ENCODE peak calls at places on chromosomes 1 and 21, in ten cellular contexts. D is ovary, Y is BE2C, E is tibial artery, M is upper lobe of right lung, Z is IMR-90, W is mucosa of descending colon, X is endothelial cell of umbilical vein, F is stomach, U is heart right ventricle. H is an unnamed sample. For H3K36me3, the result is how much of the 10 kb centered on the place peaks cover.

GRCh38 chr1:151811181-151811580 is 6.0 kb upstream of the LINGO4 start:
- DNase-seq in F (no peak), U (no peak), X (no peak), Z (peak), W (no peak), M (peak), Y (no peak), D (no peak), E (no peak), H (no peak)

GRCh38 chr1:27583479-27583878 is 20.5 kb downstream of the AHDC1 start:
- DNase-seq in Z (no peak), M (no peak), X (no peak), F (no peak), Y (no peak), D (no peak), E (no peak), U (no peak), W (no peak), H (no peak)

GRCh38 chr1:89023026-89023425 is 360 bp upstream of the GBP3 start:
- DNase-seq in D (no peak), Y (no peak), Z (no peak), M (no peak), W (no peak), X (no peak), E (no peak), F (no peak), U (no peak), H (no peak)

GRCh38 chr1:19643113-19643512 is 998 bp upstream of the NBL1 start:
- DNase-seq in Y (no peak), W (peak), M (peak), F (peak), U (no peak), D (no peak), X (no peak), Z (no peak), E (no peak), H (peak)

GRCh38 chr1:179709841-179710329 is 33.2 kb upstream of the FAM163A start:
- DNase-seq in E (no peak), F (no peak), D (no peak), Z (peak), U (peak), W (peak), M (no peak), Y (peak), X (peak), H (peak)

GRCh38 chr1:66690666-66691381 is 61.4 kb upstream of the DYNLT5 start:
- DNase-seq in M (no peak), X (no peak), W (no peak), U (no peak), F (no peak), Y (no peak), E (no peak), Z (no peak), D (no peak), H (no peak)

GRCh38 chr21:41124626-41125240 is 43.2 kb upstream of the BACE2 start:
- DNase-seq in Z (no peak), D (no peak), W (no peak), U (no peak), Y (no peak), E (no peak), M (no peak), F (no peak), X (no peak), H (no peak)

GRCh38 chr21:35168702-35169101 is 119.6 kb upstream of the RUNX1 start:
- DNase-seq in D (no peak), U (no peak), M (no peak), Z (no peak), X (no peak), F (no peak), W (no peak), Y (no peak), E (no peak), H (no peak)

GRCh38 chr1:27556781-27557595 is 47.0 kb downstream of the AHDC1 start:
- DNase-seq in W (peak), U (peak), Y (peak), Z (peak), X (peak), F (peak), D (peak), E (peak), M (peak), H (peak)

GRCh38 chr1:230458509-230458908 is 32.4 kb upstream of the PGBD5 start:
- DNase-seq in M (no peak), W (no peak), X (no peak), E (no peak), F (no peak), D (no peak), U (no peak), Y (no peak), Z (no peak), H (peak)

GRCh38 chr1:150576794-150577556 is 2.4 kb downstream of the MCL1 start:
- DNase-seq in Y (no peak), E (no peak), F (no peak), X (no peak), M (peak), W (no peak), Z (peak), U (no peak), D (no peak), H (peak)

GRCh38 chr1:160503087-160503486 is 20.0 kb downstream of the SLAMF6 start:
- DNase-seq in M (no peak), X (no peak), U (no peak), W (no peak), Y (no peak), E (no peak), D (no peak), Z (no peak), F (no peak), H (no peak)

GRCh38 chr21:26070822-26071425 is 99.6 kb downstream of the APP start:
- DNase-seq in F (no peak), U (peak), W (peak), E (no peak), D (no peak), Y (peak), X (peak), Z (peak), M (no peak), H (peak)

GRCh38 chr1:200869753-200870391 is 2.9 kb upstream of the GPR25 start:
- DNase-seq in F (no peak), U (no peak), D (no peak), W (no peak), Z (no peak), Y (no peak), X (no peak), E (no peak), M (no peak), H (no peak)

GRCh38 chr1:154170547-154171221 is 15.8 kb upstream of the NUP210L start:
- DNase-seq in M (no peak), U (no peak), Y (no peak), Z (no peak), D (no peak), F (no peak), X (no peak), W (no peak), E (no peak), H (peak)

GRCh38 chr1:29835486-29836273 is 599.4 kb downstream of the PTPRU start:
- DNase-seq in Y (no peak), F (no peak), E (no peak), W (no peak), M (no peak), D (no peak), Z (no peak), U (no peak), X (no peak), H (no peak)

GRCh38 chr1:115052454-115053083 is 22.9 kb downstream of the TSHB start:
- DNase-seq in D (no peak), E (peak), W (peak), Y (peak), U (peak), X (peak), F (peak), Z (peak), M (no peak), H (peak)

GRCh38 chr1:155540000-155540874 is 22.4 kb downstream of the ASH1L start:
- DNase-seq in X (no peak), Z (no peak), M (no peak), U (no peak), Y (no peak), F (no peak), W (no peak), E (no peak), D (no peak), H (no peak)

GRCh38 chr1:225368036-225368552 is 59.7 kb downstream of the LBR start:
- DNase-seq in Z (no peak), M (no peak), X (no peak), E (no peak), D (no peak), W (no peak), U (no peak), Y (no peak), F (no peak), H (no peak)

GRCh38 chr1:223765036-223765718 is 52.8 kb downstream of the CAPN2 start:
- DNase-seq in X (no peak), D (no peak), U (peak), W (no peak), F (no peak), E (no peak), Z (peak), Y (no peak), M (no peak), H (no peak)

GRCh38 chr1:53685272-53686051 is 53.5 kb downstream of the GLIS1 start:
- DNase-seq in W (no peak), E (no peak), M (no peak), D (no peak), U (no peak), F (no peak), Y (peak), X (peak), Z (peak), H (peak)

GRCh38 chr1:28965271-28965870 is 51.0 kb downstream of the EPB41 start:
- DNase-seq in F (no peak), D (no peak), Z (no peak), Y (no peak), U (no peak), E (no peak), M (no peak), W (no peak), X (no peak), H (peak)

GRCh38 chr1:233730809-233731208 is 116.9 kb downstream of the KCNK1 start:
- DNase-seq in F (no peak), M (no peak), D (no peak), Z (no peak), X (no peak), U (no peak), E (no peak), W (no peak), Y (peak), H (no peak)

GRCh38 chr1:118960026-118960561 is 28.0 kb downstream of the TBX15 start:
- DNase-seq in X (no peak), M (no peak), D (no peak), Y (no peak), F (no peak), U (no peak), E (no peak), W (no peak), Z (no peak), H (peak)

GRCh38 chr1:185281245-185281644 is 35.8 kb downstream of the IVNS1ABP start:
- DNase-seq in M (no peak), D (no peak), F (no peak), Y (no peak), Z (peak), U (no peak), X (no peak), W (no peak), E (no peak), H (no peak)

GRCh38 chr1:209674957-209675566 is at the start of gene G0S2:
- DNase-seq in M (peak), Z (peak), U (peak), D (peak), X (no peak), W (peak), E (peak), F (peak), Y (peak), H (no peak)

GRCh38 chr1:159911668-159912067 is 11.7 kb upstream of the CFAP45 start:
- DNase-seq in X (peak), Z (no peak), M (peak), E (no peak), D (no peak), Y (no peak), F (no peak), U (no peak), W (no peak), H (no peak)

GRCh38 chr1:91123773-91124172 is 101.9 kb upstream of the ZNF644 start:
- DNase-seq in Z (no peak), U (no peak), W (no peak), Y (no peak), E (no peak), X (no peak), D (no peak), F (no peak), M (no peak), H (no peak)

GRCh38 chr1:101178341-101178687 is 58.5 kb upstream of the S1PR1 start:
- DNase-seq in D (no peak), M (no peak), X (no peak), U (no peak), E (no peak), F (no peak), W (no peak), Y (no peak), Z (no peak), H (no peak)

GRCh38 chr1:101175474-101175873 is 61.3 kb upstream of the S1PR1 start:
- DNase-seq in X (no peak), M (no peak), W (no peak), E (no peak), Z (no peak), Y (no peak), D (no peak), U (no peak), F (no peak), H (no peak)

GRCh38 chr1:101175886-101176285 is 60.9 kb upstream of the S1PR1 start:
- DNase-seq in Z (no peak), M (no peak), E (no peak), Y (no peak), F (no peak), W (no peak), X (peak), D (no peak), U (no peak), H (no peak)

GRCh38 chr1:101181930-101182329 is 54.9 kb upstream of the S1PR1 start:
- DNase-seq in D (no peak), Z (peak), W (no peak), M (no peak), U (no peak), E (peak), X (peak), F (no peak), Y (no peak), H (peak)

GRCh38 chr1:101178688-101179491 is 57.9 kb upstream of the S1PR1 start:
- DNase-seq in Y (no peak), M (no peak), W (no peak), F (no peak), U (no peak), Z (no peak), X (no peak), E (no peak), D (no peak), H (no peak)
- H3K4me3 ChIP-seq in Y (no peak), M (no peak), W (no peak), F (no peak), U (no peak), Z (no peak), X (no peak), E (no peak), D (no peak), H (no peak)

GRCh38 chr21:37565530-37566223 is 199.1 kb downstream of the DYRK1A start:
- DNase-seq in X (no peak), M (no peak), E (no peak), F (no peak), U (peak), Z (peak), W (no peak), Y (no peak), D (no peak), H (no peak)
- TF ChIP-seq CTCF in X (no peak), M (no peak), E (no peak), F (no peak), U (no peak), Z (no peak), W (no peak), Y (no peak), D (no peak), H (no peak)

GRCh38 chr1:175984057-175984812 is 222.9 kb downstream of the COP1 start:
- DNase-seq in D (no peak), U (no peak), W (no peak), X (no peak), E (no peak), M (no peak), F (no peak), Z (no peak), Y (no peak), H (no peak)
- H3K36me3 ChIP-seq in D (under half), U (under half), W (under half), X (under half), E (half or more), M (half or more), F (half or more), Z (under half), Y (under half), H (under half)

GRCh38 chr1:201939271-201939973 is 6.9 kb downstream of the LMOD1 start:
- DNase-seq in U (no peak), E (no peak), M (no peak), Z (no peak), W (no peak), F (no peak), Y (no peak), X (no peak), D (no peak), H (no peak)

GRCh38 chr1:201944002-201944401 is 2.3 kb downstream of the LMOD1 start:
- DNase-seq in U (no peak), D (no peak), E (no peak), X (no peak), M (no peak), F (no peak), W (no peak), Z (no peak), Y (no peak), H (no peak)

GRCh38 chr1:201941420-201942128 is 4.8 kb downstream of the LMOD1 start:
- DNase-seq in W (no peak), M (no peak), E (no peak), U (no peak), Z (no peak), F (no peak), X (no peak), Y (no peak), D (peak), H (no peak)

GRCh38 chr1:201944639-201945038 is 1.7 kb downstream of the LMOD1 start:
- DNase-seq in M (no peak), W (no peak), Y (no peak), X (no peak), F (no peak), D (no peak), U (no peak), E (no peak), Z (peak), H (no peak)

GRCh38 chr1:201942129-201942495 is 4.2 kb downstream of the LMOD1 start:
- DNase-seq in Y (no peak), U (no peak), D (no peak), F (no peak), W (no peak), Z (no peak), M (no peak), E (no peak), X (no peak), H (no peak)
- H3K4me3 ChIP-seq in Y (no peak), U (no peak), D (peak), F (peak), W (no peak), Z (no peak), M (peak), E (peak), X (no peak), H (no peak)

DNA sequence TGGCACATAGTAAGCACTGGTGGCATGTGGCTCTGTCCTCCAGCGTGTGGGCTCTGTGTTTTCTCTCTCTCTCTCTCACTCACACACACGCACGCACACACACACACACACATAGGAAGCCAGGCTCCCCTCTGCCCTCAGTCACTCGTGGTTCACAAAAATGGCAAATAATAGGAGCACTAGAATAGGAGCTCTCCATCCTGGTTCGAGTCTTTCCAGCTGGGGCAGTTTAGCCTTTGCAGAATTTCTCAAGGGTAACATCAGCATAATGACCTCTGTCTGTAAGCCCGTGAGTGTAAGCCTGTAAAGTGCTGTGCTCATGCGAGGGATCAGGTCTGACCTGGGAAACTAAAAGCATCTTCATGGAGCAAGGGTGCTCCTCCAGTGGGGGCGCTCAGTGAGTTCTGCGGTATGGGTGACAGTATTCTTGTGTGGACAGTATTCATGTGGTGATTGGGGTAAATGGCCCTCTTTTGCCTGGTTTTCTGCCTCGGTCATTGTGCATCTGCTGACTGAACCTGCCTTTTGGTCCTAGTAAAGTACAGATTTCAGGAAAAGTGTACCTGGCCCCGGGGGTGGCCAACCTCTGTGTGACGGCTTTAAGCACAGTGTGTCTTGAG is 839 bp upstream of the ZC3H12A start:
- DNase-seq in D (peak), M (no peak), X (peak), Y (no peak), E (peak), U (no peak), F (no peak), W (peak), Z (no peak), H (no peak)
- TF ChIP-seq CTCF in D (no peak), M (no peak), X (peak), Y (no peak), E (no peak), U (no peak), F (no peak), W (no peak), Z (no peak), H (no peak)

GRCh38 chr1:3713840-3714239 is 38.4 kb upstream of the CCDC27 start:
- DNase-seq in D (no peak), M (no peak), E (no peak), U (no peak), F (no peak), X (no peak), Z (no peak), Y (no peak), W (no peak), H (no peak)
- H3K36me3 ChIP-seq in D (under half), M (under half), E (under half), U (under half), F (under half), X (under half), Z (under half), Y (under half), W (under half), H (under half)

DNA sequence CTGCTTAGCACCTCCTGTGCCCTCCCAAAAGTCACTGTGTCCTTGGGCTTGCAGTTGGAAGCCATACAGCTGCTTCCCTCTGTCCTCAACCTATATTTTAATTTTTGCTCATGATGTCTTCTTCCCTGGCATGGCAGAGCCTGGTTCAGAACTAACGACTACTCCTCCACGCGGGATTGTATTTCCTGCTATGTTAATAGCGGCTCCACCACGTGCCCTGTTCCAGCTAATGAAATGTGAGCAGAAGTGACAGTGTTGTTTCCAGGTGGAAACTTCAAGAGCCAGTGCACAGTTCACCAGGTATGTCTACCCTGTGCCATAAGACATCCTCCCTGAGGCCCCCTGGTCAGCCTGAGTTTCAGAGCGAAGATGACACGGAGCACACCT is 52.1 kb downstream of the DHRS3 start:
- DNase-seq in D (no peak), W (no peak), F (no peak), X (no peak), Z (no peak), Y (no peak), U (no peak), E (no peak), M (no peak), H (no peak)
- H3K4me3 ChIP-seq in D (no peak), W (no peak), F (no peak), X (no peak), Z (no peak), Y (no peak), U (no peak), E (no peak), M (no peak), H (no peak)

H was measured in bronchial epithelial cell.